ENCODE peak calls at places on chromosomes 13 and 19, in four cellular contexts. One of them, this sample, is unnamed.

GRCh38 chr19:42412661-42413076 is 14.5 kb downstream of the LIPE start:
- DNase-seq in fibroblast of lung: no peak
- DNase-seq in CD8-positive, alpha-beta T cell: no peak
- DNase-seq in naive thymus-derived CD4-positive, alpha-beta T cell: no peak
- DNase-seq in this sample: no peak

GRCh38 chr13:79621449-79621848 is 140.5 kb downstream of the NDFIP2 start:
- DNase-seq in fibroblast of lung: no peak
- DNase-seq in CD8-positive, alpha-beta T cell: no peak
- DNase-seq in naive thymus-derived CD4-positive, alpha-beta T cell: no peak
- DNase-seq in this sample: no peak

GRCh38 chr13:32098275-32098674 is 66.7 kb downstream of the FRY start:
- DNase-seq in fibroblast of lung: no peak
- DNase-seq in CD8-positive, alpha-beta T cell: no peak
- DNase-seq in naive thymus-derived CD4-positive, alpha-beta T cell: no peak
- DNase-seq in this sample: no peak

GRCh38 chr19:44615529-44616247 is 2.3 kb downstream of the IGSF23 start:
- DNase-seq in fibroblast of lung: no peak
- DNase-seq in CD8-positive, alpha-beta T cell: no peak
- DNase-seq in naive thymus-derived CD4-positive, alpha-beta T cell: no peak
- DNase-seq in this sample: no peak

GRCh38 chr13:30143671-30144400 is 163.5 kb downstream of the KATNAL1 start:
- DNase-seq in fibroblast of lung: peak; percentile 65
- DNase-seq in CD8-positive, alpha-beta T cell: no peak
- DNase-seq in naive thymus-derived CD4-positive, alpha-beta T cell: no peak
- DNase-seq in this sample: no peak

GRCh38 chr13:41720839-41721561 is 239.9 kb downstream of the VWA8 start:
- DNase-seq in fibroblast of lung: no peak
- DNase-seq in CD8-positive, alpha-beta T cell: no peak
- DNase-seq in naive thymus-derived CD4-positive, alpha-beta T cell: no peak
- DNase-seq in this sample: no peak

GRCh38 chr19:2638417-2638940 is 64.0 kb downstream of the GNG7 start:
- DNase-seq in fibroblast of lung: no peak
- DNase-seq in CD8-positive, alpha-beta T cell: no peak
- DNase-seq in naive thymus-derived CD4-positive, alpha-beta T cell: no peak
- DNase-seq in this sample: no peak

GRCh38 chr13:33279898-33280549 is 5.5 kb downstream of the STARD13 start:
- DNase-seq in fibroblast of lung: peak; percentile 86
- DNase-seq in CD8-positive, alpha-beta T cell: no peak
- DNase-seq in naive thymus-derived CD4-positive, alpha-beta T cell: no peak
- DNase-seq in this sample: no peak

GRCh38 chr19:1880611-1881392 is 4.5 kb downstream of the ABHD17A start:
- DNase-seq in fibroblast of lung: no peak
- DNase-seq in CD8-positive, alpha-beta T cell: no peak
- DNase-seq in naive thymus-derived CD4-positive, alpha-beta T cell: no peak
- DNase-seq in this sample: no peak

GRCh38 chr13:44017756-44018309 is 138.1 kb downstream of the LACC1 start:
- DNase-seq in fibroblast of lung: no peak
- DNase-seq in CD8-positive, alpha-beta T cell: no peak
- DNase-seq in naive thymus-derived CD4-positive, alpha-beta T cell: no peak
- DNase-seq in this sample: no peak

GRCh38 chr19:3346677-3347353 is 19.6 kb upstream of the NFIC start:
- DNase-seq in fibroblast of lung: peak; percentile 62
- DNase-seq in CD8-positive, alpha-beta T cell: no peak
- DNase-seq in naive thymus-derived CD4-positive, alpha-beta T cell: no peak
- DNase-seq in this sample: no peak

GRCh38 chr19:3368441-3368795 is 2.0 kb downstream of the NFIC start:
- DNase-seq in fibroblast of lung: no peak
- DNase-seq in CD8-positive, alpha-beta T cell: no peak
- DNase-seq in naive thymus-derived CD4-positive, alpha-beta T cell: no peak
- DNase-seq in this sample: no peak

GRCh38 chr13:73732350-73732749 is 401.9 kb downstream of the KLF12 start:
- DNase-seq in fibroblast of lung: no peak
- DNase-seq in CD8-positive, alpha-beta T cell: no peak
- DNase-seq in naive thymus-derived CD4-positive, alpha-beta T cell: no peak
- DNase-seq in this sample: no peak

GRCh38 chr13:59178344-59178743 is 985.4 kb downstream of the DIAPH3 start:
- DNase-seq in fibroblast of lung: no peak
- DNase-seq in CD8-positive, alpha-beta T cell: no peak
- DNase-seq in naive thymus-derived CD4-positive, alpha-beta T cell: no peak
- DNase-seq in this sample: no peak

GRCh38 chr19:1859319-1859718 is 4.1 kb downstream of the KLF16 start:
- DNase-seq in fibroblast of lung: no peak
- DNase-seq in CD8-positive, alpha-beta T cell: no peak
- DNase-seq in naive thymus-derived CD4-positive, alpha-beta T cell: no peak
- DNase-seq in this sample: no peak

GRCh38 chr13:111521691-111522229 is 201.3 kb downstream of the TEX29 start:
- DNase-seq in fibroblast of lung: no peak
- DNase-seq in CD8-positive, alpha-beta T cell: no peak
- DNase-seq in naive thymus-derived CD4-positive, alpha-beta T cell: no peak
- DNase-seq in this sample: no peak

GRCh38 chr13:65057986-65058385 is 2172.2 kb downstream of the PCDH9 start:
- DNase-seq in fibroblast of lung: peak; percentile 5
- DNase-seq in CD8-positive, alpha-beta T cell: no peak
- DNase-seq in naive thymus-derived CD4-positive, alpha-beta T cell: no peak
- DNase-seq in this sample: no peak

GRCh38 chr19:49468746-49469447 is 5.1 kb upstream of the FLT3LG start:
- DNase-seq in fibroblast of lung: peak; percentile 23
- DNase-seq in CD8-positive, alpha-beta T cell: peak; percentile 91
- DNase-seq in naive thymus-derived CD4-positive, alpha-beta T cell: peak; percentile 92
- DNase-seq in this sample: peak; percentile 98

GRCh38 chr13:36108342-36108741 is 22.8 kb downstream of the DCLK1 start:
- DNase-seq in fibroblast of lung: no peak
- DNase-seq in CD8-positive, alpha-beta T cell: no peak
- DNase-seq in naive thymus-derived CD4-positive, alpha-beta T cell: no peak
- DNase-seq in this sample: no peak

GRCh38 chr13:32910530-32910929 is 105.7 kb upstream of the KL start:
- DNase-seq in fibroblast of lung: peak; percentile 44
- DNase-seq in CD8-positive, alpha-beta T cell: no peak
- DNase-seq in naive thymus-derived CD4-positive, alpha-beta T cell: no peak
- DNase-seq in this sample: no peak

GRCh38 chr19:47445937-47446402 is 25.7 kb downstream of the SLC8A2 start:
- DNase-seq in fibroblast of lung: no peak
- DNase-seq in CD8-positive, alpha-beta T cell: peak; percentile 68
- DNase-seq in naive thymus-derived CD4-positive, alpha-beta T cell: peak; percentile 71
- DNase-seq in this sample: peak; percentile 64

GRCh38 chr19:2523630-2524311 is 47.8 kb downstream of the GADD45B start:
- DNase-seq in fibroblast of lung: peak; percentile 90
- DNase-seq in CD8-positive, alpha-beta T cell: no peak
- DNase-seq in naive thymus-derived CD4-positive, alpha-beta T cell: no peak
- DNase-seq in this sample: no peak

GRCh38 chr13:97322740-97323342 is 100.7 kb downstream of the MBNL2 start:
- DNase-seq in fibroblast of lung: peak; percentile 60
- DNase-seq in CD8-positive, alpha-beta T cell: no peak
- DNase-seq in naive thymus-derived CD4-positive, alpha-beta T cell: no peak
- DNase-seq in this sample: no peak

GRCh38 chr19:32104465-32105235 is 240.8 kb upstream of the ZNF507 start:
- DNase-seq in fibroblast of lung: peak; percentile 50
- DNase-seq in CD8-positive, alpha-beta T cell: no peak
- DNase-seq in naive thymus-derived CD4-positive, alpha-beta T cell: no peak
- DNase-seq in this sample: no peak

GRCh38 chr19:6066661-6067646 is 43.3 kb downstream of the RFX2 start:
- DNase-seq in fibroblast of lung: peak; percentile 92
- DNase-seq in CD8-positive, alpha-beta T cell: peak; percentile 38
- DNase-seq in naive thymus-derived CD4-positive, alpha-beta T cell: no peak
- DNase-seq in this sample: peak; percentile 61

GRCh38 chr13:95253033-95253432 is 48.2 kb downstream of the ABCC4 start:
- DNase-seq in fibroblast of lung: no peak
- DNase-seq in CD8-positive, alpha-beta T cell: no peak
- DNase-seq in naive thymus-derived CD4-positive, alpha-beta T cell: no peak
- DNase-seq in this sample: no peak

GRCh38 chr13:95296326-95296939 is 4.8 kb downstream of the ABCC4 start:
- DNase-seq in fibroblast of lung: no peak
- DNase-seq in CD8-positive, alpha-beta T cell: peak; percentile 10
- DNase-seq in naive thymus-derived CD4-positive, alpha-beta T cell: peak; percentile 7
- DNase-seq in this sample: no peak

GRCh38 chr19:3969435-3970312 is 1.2 kb downstream of the DAPK3 start:
- DNase-seq in fibroblast of lung: peak; percentile 91
- DNase-seq in CD8-positive, alpha-beta T cell: no peak
- DNase-seq in naive thymus-derived CD4-positive, alpha-beta T cell: no peak
- DNase-seq in this sample: no peak

DNA sequence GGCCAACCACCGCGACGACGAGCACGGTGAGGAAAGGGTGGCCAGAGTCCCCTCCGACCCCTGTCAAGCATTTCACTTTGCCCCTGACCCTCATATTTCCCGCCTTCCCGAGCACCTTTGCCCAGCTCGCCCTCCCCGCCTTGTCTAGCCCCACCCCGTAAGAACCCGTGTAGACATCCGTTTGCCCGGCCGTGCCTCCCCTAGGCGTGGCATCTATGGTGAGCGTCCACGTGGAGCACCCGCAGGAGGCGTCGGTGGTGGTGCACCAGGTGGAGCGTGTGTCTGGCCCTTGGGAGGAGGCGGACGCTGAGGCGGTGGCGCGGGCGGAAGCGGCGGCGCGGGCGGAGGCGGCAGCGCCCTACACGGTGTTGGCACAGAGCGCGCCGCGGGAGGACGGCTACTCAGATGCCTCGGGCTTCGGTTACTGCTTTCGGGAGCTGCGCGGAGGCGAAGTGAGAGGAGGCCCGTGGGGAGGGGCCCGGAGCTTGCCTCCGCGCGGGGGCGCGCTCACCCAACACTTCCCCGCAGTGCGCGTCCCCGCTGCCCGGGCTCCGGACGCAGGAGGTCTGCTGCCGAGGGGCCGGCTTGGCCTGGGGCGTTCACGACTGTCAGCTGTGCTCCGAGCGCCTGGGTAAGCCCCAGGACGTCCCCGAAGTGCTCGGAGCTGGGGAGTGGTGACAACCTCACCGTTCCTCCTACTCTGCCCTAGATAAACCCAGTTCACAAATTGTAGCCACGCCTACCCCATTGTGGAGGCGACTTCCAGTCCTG is 4.2 kb downstream of the LTBP4 start:
- DNase-seq in fibroblast of lung: peak; percentile 72
- DNase-seq in CD8-positive, alpha-beta T cell: peak; percentile 74
- DNase-seq in naive thymus-derived CD4-positive, alpha-beta T cell: peak; percentile 73
- DNase-seq in this sample: peak; percentile 83
- H3K4me1 ChIP-seq in fibroblast of lung: peaks cover 22% of the 10 kb centered on the region
- H3K4me1 ChIP-seq in CD8-positive, alpha-beta T cell: peaks cover 69% of the 10 kb centered on the region
- H3K4me1 ChIP-seq in naive thymus-derived CD4-positive, alpha-beta T cell: peaks cover 52% of the 10 kb centered on the region
- H3K4me1 ChIP-seq in this sample: peaks cover 83% of the 10 kb centered on the region

DNA sequence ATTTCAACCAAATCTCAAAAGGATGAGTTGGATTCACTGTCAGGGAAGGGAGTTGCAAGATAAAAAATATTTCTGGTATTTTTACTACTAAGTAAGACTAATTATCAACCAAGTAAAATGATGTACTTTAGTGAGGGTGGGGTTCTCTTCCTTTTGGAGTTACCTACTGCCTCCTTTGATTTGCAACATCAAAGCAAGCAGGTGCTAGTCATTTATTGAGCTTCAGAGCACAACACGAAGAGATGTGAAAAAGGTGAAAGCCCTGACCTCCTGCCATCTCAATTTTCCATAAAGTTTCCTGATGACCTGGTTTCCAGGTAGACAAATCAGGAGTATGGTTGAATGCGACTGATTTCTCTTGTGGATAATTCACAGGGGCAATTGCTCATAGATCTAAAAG is 96.0 kb downstream of the CDADC1 start:
- DNase-seq in fibroblast of lung: no peak
- DNase-seq in CD8-positive, alpha-beta T cell: no peak
- DNase-seq in naive thymus-derived CD4-positive, alpha-beta T cell: no peak
- DNase-seq in this sample: no peak
- H3K4me1 ChIP-seq in fibroblast of lung: no peaks in the 10 kb centered on the region
- H3K4me1 ChIP-seq in CD8-positive, alpha-beta T cell: no peaks in the 10 kb centered on the region
- H3K4me1 ChIP-seq in naive thymus-derived CD4-positive, alpha-beta T cell: no peaks in the 10 kb centered on the region
- H3K4me1 ChIP-seq in this sample: no peaks in the 10 kb centered on the region

GRCh38 chr13:110358381-110358780 is 51.3 kb downstream of the COL4A2 start:
- DNase-seq in fibroblast of lung: no peak
- DNase-seq in CD8-positive, alpha-beta T cell: no peak
- DNase-seq in naive thymus-derived CD4-positive, alpha-beta T cell: no peak
- DNase-seq in this sample: no peak

GRCh38 chr13:110354209-110354627 is 47.1 kb downstream of the COL4A2 start:
- DNase-seq in fibroblast of lung: no peak
- DNase-seq in CD8-positive, alpha-beta T cell: no peak
- DNase-seq in naive thymus-derived CD4-positive, alpha-beta T cell: no peak
- DNase-seq in this sample: no peak

GRCh38 chr13:110354715-110355473 is 47.8 kb downstream of the COL4A2 start:
- DNase-seq in fibroblast of lung: no peak
- DNase-seq in CD8-positive, alpha-beta T cell: no peak
- DNase-seq in naive thymus-derived CD4-positive, alpha-beta T cell: no peak
- DNase-seq in this sample: no peak

GRCh38 chr13:110353339-110353977 is 46.4 kb downstream of the COL4A2 start:
- DNase-seq in fibroblast of lung: no peak
- DNase-seq in CD8-positive, alpha-beta T cell: no peak
- DNase-seq in naive thymus-derived CD4-positive, alpha-beta T cell: no peak
- DNase-seq in this sample: no peak

DNA sequence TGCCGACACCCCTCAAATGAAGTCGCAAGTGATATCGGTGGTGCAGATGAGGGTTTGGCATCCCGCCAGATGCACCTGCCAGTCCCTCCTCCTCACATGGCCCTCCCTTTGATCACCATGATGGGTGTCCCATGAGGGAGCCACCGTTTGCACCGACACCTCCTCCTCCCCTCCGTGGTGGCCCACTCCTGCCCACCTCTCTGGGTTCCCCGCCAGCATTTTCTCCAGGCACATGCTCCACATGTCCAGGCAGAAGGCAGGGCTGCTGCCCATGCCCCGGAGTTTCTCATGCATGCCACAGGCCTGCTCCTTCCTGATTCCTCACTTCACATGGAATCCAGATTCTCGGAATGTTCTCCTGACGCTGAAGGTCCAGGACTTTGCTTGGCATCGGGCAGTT is 49.3 kb downstream of the COL4A2 start:
- DNase-seq in fibroblast of lung: no peak
- DNase-seq in CD8-positive, alpha-beta T cell: no peak
- DNase-seq in naive thymus-derived CD4-positive, alpha-beta T cell: no peak
- DNase-seq in this sample: no peak
- H3K4me1 ChIP-seq in fibroblast of lung: peaks cover 11% of the 10 kb centered on the region
- H3K4me1 ChIP-seq in CD8-positive, alpha-beta T cell: no peaks in the 10 kb centered on the region
- H3K4me1 ChIP-seq in naive thymus-derived CD4-positive, alpha-beta T cell: no peaks in the 10 kb centered on the region
- H3K4me1 ChIP-seq in this sample: no peaks in the 10 kb centered on the region

GRCh38 chr19:12946092-12946845 is 607 bp downstream of the RAD23A start:
- DNase-seq in fibroblast of lung: peak; percentile 84
- DNase-seq in CD8-positive, alpha-beta T cell: peak; percentile 45
- DNase-seq in naive thymus-derived CD4-positive, alpha-beta T cell: no peak
- DNase-seq in this sample: no peak

GRCh38 chr19:12945479-12946091 is at the start of gene RAD23A:
- DNase-seq in fibroblast of lung: peak; percentile 96
- DNase-seq in CD8-positive, alpha-beta T cell: peak; percentile 99
- DNase-seq in naive thymus-derived CD4-positive, alpha-beta T cell: peak; percentile 97
- DNase-seq in this sample: peak; percentile 98

GRCh38 chr19:12940897-12941296 is 2.5 kb downstream of the CALR start:
- DNase-seq in fibroblast of lung: no peak
- DNase-seq in CD8-positive, alpha-beta T cell: no peak
- DNase-seq in naive thymus-derived CD4-positive, alpha-beta T cell: no peak
- DNase-seq in this sample: no peak

GRCh38 chr19:12944064-12944674 is 1.5 kb upstream of the RAD23A start:
- DNase-seq in fibroblast of lung: no peak
- DNase-seq in CD8-positive, alpha-beta T cell: no peak
- DNase-seq in naive thymus-derived CD4-positive, alpha-beta T cell: no peak
- DNase-seq in this sample: no peak

GRCh38 chr19:12943437-12944044 is 2.1 kb upstream of the RAD23A start:
- DNase-seq in fibroblast of lung: no peak
- DNase-seq in CD8-positive, alpha-beta T cell: no peak
- DNase-seq in naive thymus-derived CD4-positive, alpha-beta T cell: no peak
- DNase-seq in this sample: no peak
- H3K4me1 ChIP-seq in fibroblast of lung: peaks cover 23% of the 10 kb centered on the region
- H3K4me1 ChIP-seq in CD8-positive, alpha-beta T cell: peaks cover 48% of the 10 kb centered on the region
- H3K4me1 ChIP-seq in naive thymus-derived CD4-positive, alpha-beta T cell: peaks cover 41% of the 10 kb centered on the region
- H3K4me1 ChIP-seq in this sample: peaks cover 47% of the 10 kb centered on the region

GRCh38 chr13:99995104-99995502 is 13.5 kb downstream of the ZIC2 start:
- DNase-seq in fibroblast of lung: no peak
- DNase-seq in CD8-positive, alpha-beta T cell: no peak
- DNase-seq in naive thymus-derived CD4-positive, alpha-beta T cell: no peak
- DNase-seq in this sample: no peak
- H3K4me1 ChIP-seq in fibroblast of lung: no peaks in the 10 kb centered on the region
- H3K4me1 ChIP-seq in CD8-positive, alpha-beta T cell: peaks cover 6% of the 10 kb centered on the region
- H3K4me1 ChIP-seq in naive thymus-derived CD4-positive, alpha-beta T cell: peaks cover 1% of the 10 kb centered on the region
- H3K4me1 ChIP-seq in this sample: peaks cover 12% of the 10 kb centered on the region